ENCODE peak calls at places on chromosomes 16 and 17, in four cellular contexts. X is left colon; R is NK-92 treated with Interleukin-12 subunit alpha and Interleukin-12 subunit beta, amount 100 ng/mL, for 24 hours; Z is M059J. C is an unnamed sample.

GRCh38 chr16:70383421-70383960 is 36.8 kb downstream of the DDX19A start:
- DNase-seq in R (no peak), X (no peak), Z (no peak), C (no peak)

GRCh38 chr16:86378831-86379504 is 131.4 kb upstream of the FOXF1 start:
- DNase-seq in X (no peak), Z (no peak), R (no peak), C (no peak)

GRCh38 chr16:35734728-35735402 is 2275.5 kb downstream of the TP53TG3F start:
- DNase-seq in R (no peak), Z (no peak), X (no peak), C (no peak)

GRCh38 chr17:28567604-28568003 is 3.7 kb downstream of the PIGS start:
- DNase-seq in Z (no peak), X (no peak), R (no peak), C (no peak)

GRCh38 chr16:35626051-35626450 is 2166.6 kb downstream of the TP53TG3F start:
- DNase-seq in Z (no peak), R (no peak), X (no peak), C (no peak)

GRCh38 chr16:15038689-15039088 is 17.2 kb downstream of the NTAN1 start:
- DNase-seq in X (no peak), Z (no peak), R (no peak), C (no peak)

GRCh38 chr16:80298676-80299075 is 242.1 kb upstream of the DYNLRB2 start:
- DNase-seq in X (no peak), R (no peak), Z (no peak), C (no peak)

GRCh38 chr16:72797606-72798005 is 250.3 kb downstream of the ZFHX3 start:
- DNase-seq in R (no peak), X (no peak), Z (no peak), C (no peak)

GRCh38 chr17:57302690-57303089 is 46.4 kb downstream of the MSI2 start:
- DNase-seq in X (no peak), Z (no peak), R (no peak), C (no peak)

GRCh38 chr17:933168-934083 is 46.1 kb downstream of the NXN start:
- DNase-seq in Z (peak), X (no peak), R (no peak), C (no peak)

GRCh38 chr17:1647802-1648581 is 1.7 kb downstream of the RILP start:
- DNase-seq in Z (no peak), R (no peak), X (peak), C (no peak)

GRCh38 chr16:21026846-21027245 is 123.8 kb downstream of the DNAH3 start:
- DNase-seq in R (no peak), X (no peak), Z (no peak), C (no peak)

C was measured in T follicular helper cell.